ENCODE peak calls at places on chromosomes 7 and 10, in nine cellular contexts. One of them, this sample, is unnamed.

GRCh38 chr7:132871419-132871818 is 210.5 kb downstream of the CHCHD3 start:
- DNase-seq in HCT116: no peak
- DNase-seq in hepatocyte: no peak
- DNase-seq in A172: no peak
- DNase-seq in stimulated activated CD8-positive, alpha-beta memory T cell treated with anti-CD3 and anti-CD28 coated beads, Interleukin-4, amount 100 ng/mL, for 1 hour: no peak
- DNase-seq in activated T-cell treated with anti-CD3 and anti-CD28 coated beads for 24 hours: no peak
- DNase-seq in EH: no peak
- DNase-seq in choroid plexus epithelial cell: no peak
- DNase-seq in activated effector memory CD4-positive, alpha-beta T cell treated with anti-CD3 and anti-CD28 coated beads, Interleukin-2, amount 50 U/mL, for 16 hours: no peak
- DNase-seq in this sample: no peak

GRCh38 chr7:28112883-28113540 is 67.6 kb downstream of the JAZF1 start:
- DNase-seq in HCT116: no peak
- DNase-seq in hepatocyte: peak
- DNase-seq in A172: no peak
- DNase-seq in stimulated activated CD8-positive, alpha-beta memory T cell treated with anti-CD3 and anti-CD28 coated beads, Interleukin-4, amount 100 ng/mL, for 1 hour: no peak
- DNase-seq in activated T-cell treated with anti-CD3 and anti-CD28 coated beads for 24 hours: no peak
- DNase-seq in EH: no peak
- DNase-seq in choroid plexus epithelial cell: peak
- DNase-seq in activated effector memory CD4-positive, alpha-beta T cell treated with anti-CD3 and anti-CD28 coated beads, Interleukin-2, amount 50 U/mL, for 16 hours: no peak
- DNase-seq in this sample: no peak

GRCh38 chr7:72408966-72409637 is 3.0 kb downstream of the CALN1 start:
- DNase-seq in HCT116: no peak
- DNase-seq in hepatocyte: no peak
- DNase-seq in A172: no peak
- DNase-seq in stimulated activated CD8-positive, alpha-beta memory T cell treated with anti-CD3 and anti-CD28 coated beads, Interleukin-4, amount 100 ng/mL, for 1 hour: no peak
- DNase-seq in activated T-cell treated with anti-CD3 and anti-CD28 coated beads for 24 hours: no peak
- DNase-seq in EH: no peak
- DNase-seq in choroid plexus epithelial cell: no peak
- DNase-seq in activated effector memory CD4-positive, alpha-beta T cell treated with anti-CD3 and anti-CD28 coated beads, Interleukin-2, amount 50 U/mL, for 16 hours: no peak
- DNase-seq in this sample: no peak

GRCh38 chr7:139583826-139584553 is 60.5 kb downstream of the CLEC2L start:
- DNase-seq in HCT116: no peak
- DNase-seq in hepatocyte: no peak
- DNase-seq in A172: no peak
- DNase-seq in stimulated activated CD8-positive, alpha-beta memory T cell treated with anti-CD3 and anti-CD28 coated beads, Interleukin-4, amount 100 ng/mL, for 1 hour: no peak
- DNase-seq in activated T-cell treated with anti-CD3 and anti-CD28 coated beads for 24 hours: no peak
- DNase-seq in EH: no peak
- DNase-seq in choroid plexus epithelial cell: no peak
- DNase-seq in activated effector memory CD4-positive, alpha-beta T cell treated with anti-CD3 and anti-CD28 coated beads, Interleukin-2, amount 50 U/mL, for 16 hours: peak
- DNase-seq in this sample: no peak

GRCh38 chr7:22481726-22482125 is 18.3 kb downstream of the STEAP1B start:
- DNase-seq in HCT116: no peak
- DNase-seq in hepatocyte: no peak
- DNase-seq in A172: peak
- DNase-seq in stimulated activated CD8-positive, alpha-beta memory T cell treated with anti-CD3 and anti-CD28 coated beads, Interleukin-4, amount 100 ng/mL, for 1 hour: no peak
- DNase-seq in activated T-cell treated with anti-CD3 and anti-CD28 coated beads for 24 hours: no peak
- DNase-seq in EH: peak
- DNase-seq in choroid plexus epithelial cell: no peak
- DNase-seq in activated effector memory CD4-positive, alpha-beta T cell treated with anti-CD3 and anti-CD28 coated beads, Interleukin-2, amount 50 U/mL, for 16 hours: no peak
- DNase-seq in this sample: no peak

GRCh38 chr10:130339911-130340310 is 203.7 kb downstream of the GLRX3 start:
- DNase-seq in HCT116: no peak
- DNase-seq in hepatocyte: no peak
- DNase-seq in A172: no peak
- DNase-seq in stimulated activated CD8-positive, alpha-beta memory T cell treated with anti-CD3 and anti-CD28 coated beads, Interleukin-4, amount 100 ng/mL, for 1 hour: no peak
- DNase-seq in activated T-cell treated with anti-CD3 and anti-CD28 coated beads for 24 hours: no peak
- DNase-seq in EH: no peak
- DNase-seq in choroid plexus epithelial cell: no peak
- DNase-seq in activated effector memory CD4-positive, alpha-beta T cell treated with anti-CD3 and anti-CD28 coated beads, Interleukin-2, amount 50 U/mL, for 16 hours: no peak
- DNase-seq in this sample: no peak

GRCh38 chr10:94125856-94126255 is 132.1 kb downstream of the PLCE1 start:
- DNase-seq in HCT116: no peak
- DNase-seq in hepatocyte: no peak
- DNase-seq in A172: peak
- DNase-seq in stimulated activated CD8-positive, alpha-beta memory T cell treated with anti-CD3 and anti-CD28 coated beads, Interleukin-4, amount 100 ng/mL, for 1 hour: no peak
- DNase-seq in activated T-cell treated with anti-CD3 and anti-CD28 coated beads for 24 hours: no peak
- DNase-seq in EH: peak
- DNase-seq in choroid plexus epithelial cell: peak
- DNase-seq in activated effector memory CD4-positive, alpha-beta T cell treated with anti-CD3 and anti-CD28 coated beads, Interleukin-2, amount 50 U/mL, for 16 hours: no peak
- DNase-seq in this sample: no peak

GRCh38 chr7:116188-116981 is 76.0 kb upstream of the FAM20C start:
- DNase-seq in HCT116: no peak
- DNase-seq in hepatocyte: no peak
- DNase-seq in A172: no peak
- DNase-seq in stimulated activated CD8-positive, alpha-beta memory T cell treated with anti-CD3 and anti-CD28 coated beads, Interleukin-4, amount 100 ng/mL, for 1 hour: no peak
- DNase-seq in activated T-cell treated with anti-CD3 and anti-CD28 coated beads for 24 hours: no peak
- DNase-seq in EH: no peak
- DNase-seq in choroid plexus epithelial cell: no peak
- DNase-seq in activated effector memory CD4-positive, alpha-beta T cell treated with anti-CD3 and anti-CD28 coated beads, Interleukin-2, amount 50 U/mL, for 16 hours: no peak
- DNase-seq in this sample: no peak